ENCODE peak calls at places on chromosomes 16 and 17, in ten cellular contexts. C is esophagus squamous epithelium, O is GM12878, H is uterus, U is ovary, W is endothelial cell of umbilical vein, D is stomach, Y is heart left ventricle, A is prostate gland, P is HCT116. M is an unnamed sample. For H3K36me3, the result is how much of the 10 kb centered on the place peaks cover.

GRCh38 chr16:53404959-53405358 is 29.3 kb upstream of the RBL2 start:
- DNase-seq in C (no peak), O (no peak), H (no peak), U (no peak), W (no peak), D (no peak), Y (no peak), A (no peak), P (no peak), M (no peak)

GRCh38 chr17:75270218-75270965 is 639 bp downstream of the MIF4GD start:
- DNase-seq in C (no peak), O (no peak), H (peak), U (peak), W (peak), D (peak), Y (peak), A (peak), P (peak), M (peak)

GRCh38 chr17:9266031-9266680 is 244.8 kb downstream of the NTN1 start:
- DNase-seq in C (no peak), O (no peak), H (no peak), U (no peak), W (no peak), D (no peak), Y (no peak), A (no peak), P (no peak), M (no peak)

GRCh38 chr17:78706271-78706915 is 75.7 kb downstream of the CYTH1 start:
- DNase-seq in C (no peak), O (peak), H (no peak), U (no peak), W (no peak), D (peak), Y (no peak), A (peak), P (no peak), M (peak)

GRCh38 chr17:17710728-17711541 is 29.7 kb downstream of the RAI1 start:
- DNase-seq in C (no peak), O (no peak), H (peak), U (peak), W (peak), D (peak), Y (no peak), A (peak), P (peak), M (peak)

GRCh38 chr17:2837147-2837561 is 40.9 kb downstream of the RAP1GAP2 start:
- DNase-seq in C (no peak), O (no peak), H (no peak), U (no peak), W (no peak), D (no peak), Y (no peak), A (no peak), P (no peak), M (peak)

GRCh38 chr16:11105038-11105903 is 150.7 kb downstream of the SOCS1 start:
- DNase-seq in C (no peak), O (peak), H (peak), U (no peak), W (peak), D (no peak), Y (no peak), A (peak), P (no peak), M (peak)

GRCh38 chr16:48831081-48831722 is 221.2 kb upstream of the N4BP1 start:
- DNase-seq in C (no peak), O (no peak), H (no peak), U (no peak), W (no peak), D (no peak), Y (no peak), A (no peak), P (peak), M (no peak)

GRCh38 chr17:81371910-81372760 is 23.1 kb upstream of the BAHCC1 start:
- DNase-seq in C (no peak), O (no peak), H (no peak), U (no peak), W (peak), D (no peak), Y (peak), A (no peak), P (peak), M (peak)

GRCh38 chr16:67873435-67874146 is 739 bp downstream of the EDC4 start:
- DNase-seq in C (no peak), O (no peak), H (no peak), U (no peak), W (peak), D (no peak), Y (no peak), A (no peak), P (no peak), M (no peak)

GRCh38 chr16:67869653-67870052 is 3.2 kb upstream of the EDC4 start:
- DNase-seq in C (no peak), O (no peak), H (no peak), U (no peak), W (no peak), D (no peak), Y (no peak), A (no peak), P (no peak), M (no peak)

GRCh38 chr16:67872631-67873434 is at the start of gene EDC4:
- DNase-seq in C (peak), O (peak), H (peak), U (peak), W (peak), D (peak), Y (peak), A (peak), P (peak), M (peak)

GRCh38 chr16:67872131-67872630 is 671 bp upstream of the EDC4 start:
- DNase-seq in C (no peak), O (no peak), H (no peak), U (no peak), W (no peak), D (no peak), Y (no peak), A (no peak), P (no peak), M (no peak)

DNA sequence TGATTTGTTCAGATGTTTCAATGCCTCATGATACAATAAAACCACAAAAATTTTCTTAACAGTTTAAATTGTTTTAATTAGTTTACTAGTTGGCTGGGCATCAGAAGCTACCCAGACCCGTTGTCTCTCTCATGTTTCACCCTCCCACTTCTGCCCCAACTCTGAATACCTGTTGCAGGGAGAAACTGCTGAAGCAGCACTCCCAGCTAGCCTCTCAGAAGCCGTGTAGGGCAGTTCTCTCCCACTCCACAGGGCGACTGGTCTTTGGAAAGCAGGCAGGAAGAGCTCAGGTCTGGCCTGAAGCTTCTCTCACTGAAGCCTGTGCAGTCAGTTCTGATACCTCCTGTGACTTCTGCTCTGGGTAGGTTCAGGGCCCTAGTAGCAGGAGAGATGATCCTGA is 1.6 kb upstream of the EDC4 start:
- DNase-seq in C (no peak), O (no peak), H (no peak), U (no peak), W (no peak), D (no peak), Y (no peak), A (no peak), P (no peak), M (no peak)
- H3K36me3 ChIP-seq in C (under half), O (under half), H (under half), U (under half), W (under half), D (under half), Y (under half), A (under half), P (under half), M (under half)

DNA sequence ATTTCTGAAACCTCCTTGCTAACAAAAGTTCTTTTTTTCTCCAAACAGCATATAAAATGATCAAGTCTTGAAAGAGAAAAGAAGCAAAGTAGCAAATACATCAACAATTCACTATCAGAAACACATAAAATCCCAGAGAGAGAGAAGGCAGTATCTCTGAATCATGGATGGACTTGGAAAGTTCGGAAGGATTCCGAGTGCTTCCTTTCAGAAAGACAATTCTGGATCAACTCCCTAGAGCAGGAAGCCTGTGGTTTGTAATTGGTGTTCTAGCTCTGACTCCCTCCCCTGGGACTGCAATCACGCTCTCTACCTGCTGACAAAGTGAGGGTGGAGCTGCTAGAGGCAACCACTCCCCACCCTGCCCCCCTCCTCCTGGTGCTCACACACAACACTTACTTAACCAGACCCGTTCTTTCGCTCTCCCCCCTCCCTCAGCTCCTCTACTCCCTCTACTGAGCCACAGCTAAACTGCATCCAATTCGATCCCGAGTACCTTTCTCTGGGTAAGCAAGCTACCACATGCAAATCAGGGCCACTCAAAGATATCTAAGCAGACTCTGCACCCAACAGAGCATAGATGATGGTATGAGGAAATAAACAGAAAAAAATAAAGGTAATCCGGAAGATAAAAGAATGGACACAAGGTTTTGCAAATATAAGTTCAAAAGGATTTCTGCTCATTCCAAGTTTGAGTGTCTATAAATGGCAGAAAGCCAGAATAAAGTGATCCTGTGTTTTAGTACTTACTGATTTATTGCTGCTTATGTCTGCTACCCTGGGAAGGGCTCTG is at the start of gene RNF43:
- DNase-seq in C (peak), O (peak), H (peak), U (peak), W (peak), D (peak), Y (peak), A (peak), P (peak), M (peak)
- TF ChIP-seq POLR2A in C (peak), O (no peak), H (peak), U (no peak), W (no peak), D (peak), Y (no peak), A (peak), P (no peak), M (peak)

DNA sequence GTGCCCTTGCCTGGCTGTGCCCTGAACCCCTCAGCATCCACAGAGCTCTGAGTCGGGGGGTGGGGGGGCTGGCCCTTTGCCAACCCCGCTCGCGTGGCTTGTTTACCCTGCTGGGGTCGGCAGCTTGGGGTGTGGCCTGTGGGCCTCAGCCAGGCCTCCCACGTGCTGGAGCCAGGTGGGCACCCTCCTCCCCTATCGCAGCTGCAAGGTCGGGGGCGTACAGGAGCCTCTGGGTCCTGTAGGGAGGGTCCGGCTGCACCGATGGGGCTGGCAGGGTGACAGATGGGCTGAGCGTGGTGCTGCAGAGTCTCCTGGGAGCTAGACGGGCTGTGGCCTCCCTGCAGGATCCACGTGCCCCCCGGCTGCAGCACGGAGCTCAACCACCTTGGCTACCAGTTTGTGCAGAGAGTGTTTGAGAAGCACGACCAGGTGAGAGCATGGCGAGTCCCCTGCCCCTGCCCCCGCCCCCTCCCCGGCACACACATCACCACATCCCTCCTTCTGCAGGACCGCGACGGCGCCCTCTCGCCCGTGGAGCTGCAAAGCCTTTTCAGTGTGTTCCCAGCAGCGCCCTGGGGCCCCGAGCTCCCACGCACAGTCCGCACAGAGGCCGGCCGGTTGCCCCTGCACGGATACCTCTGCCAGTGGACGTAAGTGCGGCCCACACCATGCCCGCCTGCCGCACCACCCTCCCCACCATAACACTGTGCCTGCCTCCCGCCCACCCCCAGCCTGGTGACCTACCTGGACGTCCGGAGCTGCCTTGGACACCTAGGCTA is 3.6 kb downstream of the RHOT2 start:
- DNase-seq in C (no peak), O (no peak), H (no peak), U (no peak), W (no peak), D (no peak), Y (no peak), A (no peak), P (no peak), M (no peak)
- H3K36me3 ChIP-seq in C (under half), O (under half), H (under half), U (under half), W (under half), D (under half), Y (under half), A (under half), P (under half), M (under half)

DNA sequence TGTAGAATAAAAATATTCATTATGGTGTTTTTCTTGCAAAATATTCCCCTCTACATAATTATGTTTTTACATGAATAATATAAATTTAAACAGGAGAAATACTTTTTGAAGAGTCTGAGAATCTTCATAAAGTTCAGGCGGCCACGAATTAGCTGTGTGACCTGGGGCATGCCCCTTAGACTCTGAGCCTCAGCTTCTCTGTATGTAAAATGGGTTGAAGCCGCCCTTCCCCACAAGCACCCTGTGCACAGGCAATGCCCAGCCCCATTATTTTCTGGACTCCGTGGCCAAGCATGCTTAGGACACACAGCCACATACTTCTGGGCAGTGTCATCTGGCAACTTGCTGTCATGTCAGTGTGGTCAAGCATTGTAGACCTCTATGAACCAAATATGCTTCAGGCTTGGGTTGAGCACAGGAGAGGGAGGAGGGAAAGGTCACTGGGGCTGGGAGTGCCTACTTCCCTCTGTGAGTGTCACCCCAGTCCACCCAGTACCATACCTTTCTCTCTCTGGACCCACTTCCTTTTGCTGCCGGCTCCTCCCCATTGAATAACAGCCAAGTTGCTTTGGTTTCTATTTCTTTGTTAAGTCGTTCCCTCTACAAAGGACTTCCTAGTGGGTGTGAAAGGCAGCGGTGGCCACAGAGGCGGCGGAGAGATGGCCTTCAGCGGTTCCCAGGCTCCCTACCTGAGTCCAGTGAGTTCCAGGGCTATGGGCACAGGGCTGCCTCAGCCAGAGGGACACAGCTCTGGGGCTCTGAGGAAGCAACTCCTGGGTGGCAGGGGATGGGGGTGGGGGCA is at the start of gene LGALS9:
- DNase-seq in C (no peak), O (peak), H (no peak), U (no peak), W (peak), D (peak), Y (peak), A (no peak), P (no peak), M (peak)
- TF ChIP-seq POLR2A in C (peak), O (peak), H (no peak), U (no peak), W (no peak), D (no peak), Y (no peak), A (peak), P (no peak), M (peak)

GRCh38 chr16:4813251-4814003 is 11.0 kb upstream of the ROGDI start:
- DNase-seq in C (no peak), O (no peak), H (no peak), U (no peak), W (no peak), D (no peak), Y (no peak), A (no peak), P (no peak), M (no peak)
- H3K36me3 ChIP-seq in C (under half), O (under half), H (under half), U (under half), W (under half), D (half or more), Y (under half), A (under half), P (under half), M (under half)

DNA sequence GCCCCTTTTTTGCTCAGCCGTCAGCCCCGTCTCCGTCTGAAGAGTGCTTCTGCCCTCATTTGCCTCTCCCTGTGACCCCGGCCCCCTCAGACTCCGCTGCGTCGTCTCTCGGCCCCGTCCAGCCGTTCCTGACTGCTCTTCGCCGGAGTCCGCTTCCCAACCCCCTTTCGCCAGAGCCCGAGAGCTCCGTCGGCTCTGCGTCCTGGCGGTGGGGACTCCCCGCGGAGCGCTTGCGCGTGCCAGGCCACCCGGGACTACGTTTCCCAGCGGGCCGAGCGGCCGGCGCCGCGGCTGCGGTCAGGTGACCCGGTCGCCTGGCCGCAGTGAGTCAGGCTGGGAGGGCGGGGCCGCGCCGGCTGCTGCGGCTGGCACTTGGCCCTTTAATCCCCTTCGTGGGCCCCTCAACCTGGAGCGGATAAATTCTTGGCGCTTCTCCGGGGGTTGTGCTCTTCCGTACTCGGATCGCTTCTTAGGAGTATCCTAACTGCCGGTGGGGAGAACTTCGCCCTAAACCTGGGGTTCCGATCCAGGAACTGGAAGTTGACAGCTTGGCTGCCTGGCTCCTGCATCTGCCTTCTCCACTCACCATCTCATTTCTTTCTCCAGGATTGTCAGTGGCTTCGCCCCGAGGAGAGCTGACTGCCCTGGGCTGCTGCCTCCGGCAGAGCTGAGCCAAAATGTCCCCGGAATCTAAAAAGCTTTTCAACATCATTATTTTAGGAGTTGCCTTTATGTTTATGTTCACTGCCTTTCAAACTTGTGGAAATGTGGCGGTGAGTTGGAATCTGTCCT is at the start of gene MFSD11:
- DNase-seq in C (no peak), O (no peak), H (peak), U (peak), W (peak), D (peak), Y (peak), A (peak), P (peak), M (peak)
- TF ChIP-seq POLR2A in C (peak), O (no peak), H (peak), U (peak), W (peak), D (no peak), Y (no peak), A (peak), P (no peak), M (peak)

GRCh38 chr16:18842565-18842964 is 41.2 kb upstream of the ARL6IP1 start:
- DNase-seq in C (no peak), O (no peak), H (no peak), U (no peak), W (no peak), D (no peak), Y (no peak), A (no peak), P (no peak), M (no peak)
- H3K36me3 ChIP-seq in C (under half), O (under half), H (under half), U (under half), W (under half), D (half or more), Y (under half), A (under half), P (half or more), M (under half)

GRCh38 chr16:24218299-24218698 is 37.8 kb upstream of the CACNG3 start:
- DNase-seq in C (no peak), O (no peak), H (no peak), U (no peak), W (no peak), D (no peak), Y (no peak), A (no peak), P (no peak), M (no peak)

GRCh38 chr16:24221219-24221618 is 34.9 kb upstream of the CACNG3 start:
- DNase-seq in C (no peak), O (no peak), H (no peak), U (no peak), W (no peak), D (no peak), Y (no peak), A (no peak), P (no peak), M (no peak)

GRCh38 chr16:24217456-24217855 is 38.7 kb upstream of the CACNG3 start:
- DNase-seq in C (no peak), O (no peak), H (no peak), U (no peak), W (no peak), D (no peak), Y (no peak), A (no peak), P (no peak), M (no peak)

DNA sequence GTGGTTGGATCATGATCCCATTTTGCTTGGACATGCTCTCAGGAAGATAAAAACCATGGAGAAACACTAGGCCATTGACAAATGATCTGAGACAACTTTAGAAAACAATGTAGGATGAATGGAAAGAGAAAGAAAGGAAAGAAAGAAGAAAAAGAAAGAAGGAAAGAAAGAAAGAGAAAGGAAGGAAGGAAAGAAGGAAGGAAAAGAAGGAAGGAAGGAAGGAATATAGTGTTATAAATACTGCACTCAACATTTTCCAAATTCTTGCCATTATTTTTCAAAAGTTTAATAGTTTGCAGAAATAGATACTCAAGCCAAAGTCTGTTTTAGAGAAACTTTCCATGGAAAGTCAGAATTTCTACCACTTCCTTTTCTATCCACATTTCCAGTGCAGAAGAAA is 39.2 kb upstream of the CACNG3 start:
- DNase-seq in C (no peak), O (no peak), H (no peak), U (no peak), W (no peak), D (no peak), Y (no peak), A (no peak), P (no peak), M (no peak)
- TF ChIP-seq POLR2A in C (no peak), O (no peak), H (no peak), U (no peak), W (no peak), D (no peak), Y (no peak), A (no peak), P (no peak), M (no peak)

GRCh38 chr17:64214950-64215349 is 48.1 kb downstream of the TEX2 start:
- DNase-seq in C (no peak), O (no peak), H (no peak), U (no peak), W (no peak), D (peak), Y (no peak), A (no peak), P (no peak), M (no peak)
- H3K36me3 ChIP-seq in C (under half), O (under half), H (under half), U (under half), W (under half), D (under half), Y (under half), A (under half), P (under half), M (under half)

GRCh38 chr17:44221072-44221861 is 1.8 kb upstream of the UBTF start:
- DNase-seq in C (no peak), O (no peak), H (peak), U (peak), W (peak), D (peak), Y (peak), A (peak), P (no peak), M (peak)
- TF ChIP-seq POLR2A in C (peak), O (peak), H (peak), U (no peak), W (peak), D (no peak), Y (no peak), A (peak), P (peak), M (peak)

M was measured in Peyer's patch.